ENCODE peak calls at places on chromosomes 16 and 17, in five cellular contexts. W is prostate gland, D is ascending aorta, F is foreskin fibroblast, E is fibroblast of pulmonary artery. X is an unnamed sample.

GRCh38 chr16:77157773-77158172 is 33.2 kb upstream of the MON1B start:
- DNase-seq in E (no peak), F (no peak), W (no peak), D (no peak), X (no peak)

GRCh38 chr16:11105038-11105903 is 150.7 kb downstream of the SOCS1 start:
- DNase-seq in W (peak), F (peak), D (no peak), E (peak), X (peak)

GRCh38 chr17:43367588-43368242 is 31.1 kb upstream of the ARL4D start:
- DNase-seq in E (peak), W (no peak), F (peak), D (no peak), X (peak)

GRCh38 chr16:85445779-85446222 is 167.3 kb upstream of the GSE1 start:
- DNase-seq in D (no peak), F (no peak), W (no peak), E (no peak), X (no peak)

GRCh38 chr16:30068750-30069574 is 3.4 kb downstream of the ALDOA start:
- DNase-seq in F (no peak), D (no peak), E (peak), W (no peak), X (peak)

GRCh38 chr17:35555695-35556094 is 4.9 kb downstream of the SLFN14 start:
- DNase-seq in F (no peak), W (no peak), D (no peak), E (no peak), X (peak)

GRCh38 chr16:85220125-85220839 is 108.0 kb upstream of the CIBAR2 start:
- DNase-seq in W (peak), E (peak), F (peak), D (no peak), X (peak)

GRCh38 chr17:61403846-61404701 is 4.4 kb downstream of the TBX2 start:
- DNase-seq in E (no peak), F (no peak), D (no peak), W (no peak), X (no peak)

GRCh38 chr17:18139949-18140348 is 31.4 kb downstream of the MYO15A start:
- DNase-seq in E (peak), F (peak), D (no peak), W (no peak), X (no peak)

GRCh38 chr16:2226245-2226793 is 2.9 kb downstream of the E4F1 start:
- DNase-seq in W (no peak), E (no peak), D (no peak), F (no peak), X (no peak)

GRCh38 chr17:69822314-69822875 is 252.6 kb upstream of the KCNJ16 start:
- DNase-seq in E (no peak), F (no peak), D (no peak), W (no peak), X (no peak)

GRCh38 chr17:72342582-72343527 is 222.0 kb downstream of the SOX9 start:
- DNase-seq in D (no peak), W (no peak), E (peak), F (no peak), X (no peak)

GRCh38 chr16:65318138-65318537 is 196.3 kb upstream of the CDH11 start:
- DNase-seq in F (peak), W (no peak), D (no peak), E (no peak), X (no peak)

DNA sequence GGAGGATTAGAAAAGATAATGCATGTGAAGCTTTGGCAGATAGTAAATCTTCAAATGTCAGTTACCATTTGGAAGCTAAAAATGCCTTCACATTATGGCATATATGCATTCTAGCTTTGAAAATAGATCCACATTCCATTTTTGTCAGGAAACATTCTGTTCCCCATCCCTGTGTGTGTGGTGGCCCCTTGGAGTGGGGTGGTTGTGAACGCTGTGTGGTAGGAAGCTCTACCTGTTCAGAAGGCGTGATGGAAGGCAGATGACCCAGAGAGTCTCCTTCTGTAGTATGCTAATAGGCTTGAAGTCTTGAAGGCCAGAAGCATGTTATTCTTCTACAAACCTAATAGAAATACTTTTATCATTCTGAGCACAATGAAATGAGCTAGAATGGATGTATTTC is 242.1 kb downstream of the HAPSTR1 start:
- DNase-seq in F (no peak), W (no peak), E (no peak), D (no peak), X (no peak)
- TF ChIP-seq CTCF in F (no peak), W (no peak), E (no peak), D (no peak), X (no peak)

DNA sequence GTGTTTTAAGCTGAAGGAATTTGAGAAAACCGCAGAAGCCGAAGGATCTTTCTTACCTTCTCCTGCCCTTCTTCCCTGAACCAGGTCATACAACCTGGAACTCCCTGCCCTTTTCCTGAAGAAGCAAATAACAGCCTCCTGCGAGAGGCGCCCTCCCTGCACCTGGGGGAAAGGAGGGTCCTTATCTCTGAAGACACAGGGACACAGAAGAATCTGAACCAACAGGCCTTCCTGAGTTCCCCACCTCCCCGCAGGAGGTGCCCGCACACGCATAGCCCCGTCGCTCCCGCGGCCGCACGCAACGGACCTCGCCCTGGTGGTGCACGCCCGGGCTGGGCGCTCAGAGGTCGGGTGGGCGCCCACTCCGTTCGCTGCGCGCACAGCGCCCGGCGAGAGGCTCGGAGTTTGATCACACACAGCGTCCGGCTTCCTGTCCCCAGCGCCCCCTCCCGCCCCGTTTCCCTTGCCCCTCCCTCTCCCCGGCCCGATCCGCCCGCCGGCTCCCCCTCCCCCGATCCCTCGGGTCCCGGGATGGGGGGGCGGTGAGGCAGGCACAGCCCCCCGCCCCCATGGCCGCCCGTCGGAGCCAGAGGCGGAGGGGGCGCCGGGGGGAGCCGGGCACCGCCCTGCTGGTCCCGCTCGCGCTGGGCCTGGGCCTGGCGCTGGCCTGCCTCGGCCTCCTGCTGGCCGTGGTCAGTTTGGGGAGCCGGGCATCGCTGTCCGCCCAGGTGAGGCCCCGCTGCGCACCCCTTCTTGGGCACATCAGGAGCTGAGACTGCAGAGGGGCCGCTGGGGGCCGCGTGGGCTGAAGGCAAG is at the start of gene TNFSF12:
- DNase-seq in F (peak), D (no peak), W (peak), E (no peak), X (peak)
- TF ChIP-seq CTCF in F (peak), D (no peak), W (peak), E (no peak), X (no peak)

GRCh38 chr16:81908466-81909230 is 102.6 kb downstream of the SDR42E1 start:
- DNase-seq in W (no peak), D (no peak), F (no peak), E (no peak), X (peak)
- TF ChIP-seq CTCF in W (no peak), D (no peak), F (no peak), E (no peak), X (no peak)

DNA sequence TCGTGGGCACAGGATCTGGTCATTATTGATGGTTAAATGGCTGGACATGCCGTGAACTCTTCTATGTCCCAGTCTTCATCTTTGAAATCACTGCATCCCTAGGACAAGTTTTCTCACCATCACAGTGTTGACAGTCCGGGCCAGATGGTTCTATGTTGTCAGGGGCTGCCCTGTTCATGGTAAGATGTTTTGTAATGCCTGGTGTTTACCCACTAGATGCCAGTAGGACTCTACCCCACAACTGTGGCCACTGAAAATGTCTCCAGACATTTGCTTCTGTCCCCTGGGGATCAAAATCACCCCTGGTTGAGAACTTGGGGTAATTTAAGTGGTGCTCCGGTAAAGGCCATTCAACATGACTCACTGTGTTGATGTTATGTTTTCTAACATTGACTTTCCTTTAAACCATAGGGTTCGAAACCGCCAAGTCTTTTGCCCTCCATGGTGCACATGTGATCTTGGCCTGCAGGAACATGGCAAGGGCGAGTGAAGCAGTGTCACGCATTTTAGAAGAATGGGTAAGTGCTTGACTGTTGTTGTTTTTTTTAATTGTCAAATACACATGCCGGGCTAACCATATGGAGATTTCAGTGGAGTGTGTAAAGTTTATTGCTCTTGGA is 64.4 kb downstream of the WWOX start:
- DNase-seq in D (no peak), E (no peak), W (no peak), F (no peak), X (peak)
- TF ChIP-seq CTCF in D (no peak), E (no peak), W (no peak), F (no peak), X (no peak)

DNA sequence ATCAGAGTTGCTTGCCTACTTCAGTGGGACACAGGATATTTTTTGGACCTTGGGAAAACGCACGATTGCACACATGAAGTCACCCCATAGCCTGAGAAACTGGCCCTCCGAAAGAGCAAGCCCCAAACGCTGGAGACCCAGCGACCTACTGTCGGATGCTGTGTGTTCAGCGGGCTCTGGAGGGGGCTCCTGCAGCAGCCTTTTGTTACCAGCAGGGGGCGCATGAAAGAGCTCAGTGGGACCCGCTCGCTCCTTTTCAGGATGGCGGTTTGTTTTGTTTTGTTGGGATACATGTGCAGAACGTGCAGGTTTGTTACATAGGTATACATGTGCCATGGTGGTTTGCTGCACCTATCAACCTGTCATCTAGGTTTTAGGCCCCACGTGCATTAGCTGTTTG is 28.4 kb downstream of the MYH3 start:
- DNase-seq in E (no peak), D (no peak), W (no peak), F (no peak), X (no peak)
- TF ChIP-seq CTCF in E (peak), D (peak), W (no peak), F (peak), X (no peak)

DNA sequence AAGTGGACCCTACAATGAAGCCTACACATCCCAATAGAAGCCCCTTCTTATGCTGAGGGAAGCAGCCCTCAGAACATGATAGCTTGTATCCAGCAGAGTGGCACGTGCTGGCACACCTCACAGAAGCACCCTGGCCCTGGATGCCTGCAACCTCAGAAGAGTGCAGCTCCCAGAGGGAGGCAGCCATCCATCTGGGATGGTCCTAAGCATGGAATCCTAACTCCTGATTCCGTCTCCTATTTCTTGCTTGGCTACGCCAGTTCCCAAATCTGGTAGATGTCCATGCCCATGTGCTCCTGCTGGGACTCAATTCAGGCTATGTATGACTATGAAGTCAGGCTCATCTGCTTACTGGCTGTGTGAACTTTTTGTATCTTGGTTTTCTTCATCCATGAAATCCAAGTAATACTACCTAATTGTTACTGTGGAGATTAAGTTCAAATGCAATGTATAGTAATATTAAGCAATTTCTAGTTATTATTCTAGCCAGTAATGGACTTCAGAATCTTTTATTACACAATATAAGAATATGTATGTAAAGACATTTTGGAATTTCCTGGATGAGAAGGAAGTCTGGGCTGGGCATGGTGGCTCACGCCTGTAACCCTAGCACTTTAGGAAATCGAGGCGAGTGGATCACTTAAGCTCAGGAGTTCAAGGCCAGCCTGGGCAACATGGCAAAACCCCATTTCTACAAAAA is 32.4 kb downstream of the SIAH1 start:
- DNase-seq in F (no peak), E (no peak), W (no peak), D (no peak), X (no peak)
- TF ChIP-seq CTCF in F (no peak), E (no peak), W (no peak), D (no peak), X (no peak)

DNA sequence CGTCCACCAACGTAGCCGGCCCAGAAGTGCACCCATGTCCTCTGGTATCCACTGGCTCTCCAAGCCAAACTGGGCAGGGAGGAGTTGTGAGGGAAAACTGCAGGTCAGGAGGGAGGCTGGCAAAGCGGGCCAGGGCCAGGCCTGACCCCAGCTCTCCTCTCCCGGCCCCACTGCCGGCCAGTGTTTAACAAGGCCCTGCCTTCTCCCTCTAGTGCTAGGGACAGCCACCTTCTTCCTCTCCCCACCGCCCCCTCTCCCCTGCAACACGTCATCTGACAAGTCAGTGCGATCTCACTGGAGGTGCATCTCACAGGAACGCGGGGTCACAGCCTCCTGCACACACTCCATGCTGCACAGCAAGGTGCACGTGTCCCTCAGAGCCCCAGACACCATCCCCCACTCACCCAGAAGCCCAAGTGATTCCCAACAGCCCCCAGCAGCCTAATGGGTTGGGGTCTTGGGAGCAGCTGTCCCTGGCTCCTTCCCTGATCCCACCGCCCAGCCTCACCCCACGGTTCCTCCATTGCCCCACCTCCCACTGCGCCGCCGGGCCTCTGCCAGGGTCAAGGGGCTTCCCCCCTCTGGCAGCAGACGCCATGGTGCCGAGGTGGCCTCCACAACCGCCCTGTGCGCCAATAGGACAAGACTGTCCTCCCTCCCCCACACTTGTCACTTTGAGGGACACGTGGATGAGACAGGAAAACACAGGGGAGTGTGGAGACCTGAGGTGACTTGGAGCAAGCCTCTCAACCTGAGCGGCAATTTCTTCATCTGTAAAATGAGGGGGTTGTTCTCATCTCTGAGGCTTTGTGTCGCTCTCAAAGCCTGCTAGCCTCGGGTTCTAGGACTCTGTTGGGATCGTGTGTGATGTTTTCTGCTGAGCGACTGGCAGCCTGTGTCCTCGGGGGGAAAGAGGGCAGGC is 1.1 kb upstream of the ACE start:
- DNase-seq in W (no peak), E (no peak), F (no peak), D (no peak), X (no peak)
- TF ChIP-seq CTCF in W (no peak), E (no peak), F (no peak), D (no peak), X (no peak)

X was measured in MCF 10A.